ENCODE peak calls at places on chromosome 11, in five cellular contexts. D is stimulated activated CD8-positive, alpha-beta memory T cell treated with anti-CD3 and anti-CD28 coated beads, Interleukin-2, amount 100 ng/mL, for 48 hours; N is activated naive CD4-positive, alpha-beta T cell treated with anti-CD3 and anti-CD28 coated beads, Interleukin-2, amount 10 ng/mL, durations not matched to agents 7 days and 5 days; H is substantia nigra; A is NCI-H2081 treated with DMSO at 0.1 percent for 48 hours. Q is an unnamed sample.

GRCh38 chr11:40030867-40031266 is 1428.6 kb downstream of the LRRC4C start:
- DNase-seq in D (no peak), N (no peak), H (no peak), A (no peak), Q (no peak)

GRCh38 chr11:130882138-130882551 is 34.1 kb downstream of the SNX19 start:
- DNase-seq in D (no peak), N (no peak), H (no peak), A (no peak), Q (no peak)

GRCh38 chr11:76783901-76784813 is 1.0 kb downstream of the TSKU start:
- DNase-seq in D (no peak), N (no peak), H (no peak), A (no peak), Q (no peak)

GRCh38 chr11:128862913-128863660 is 4.0 kb downstream of the KCNJ1 start:
- DNase-seq in D (no peak), N (no peak), H (no peak), A (no peak), Q (no peak)

GRCh38 chr11:68328374-68329091 is 16.1 kb downstream of the LRP5 start:
- DNase-seq in D (no peak), N (peak; percentile 55), H (peak; percentile 42), A (no peak), Q (no peak)

GRCh38 chr11:68889948-68890446 is 13.6 kb downstream of the MRPL21 start:
- DNase-seq in D (no peak), N (no peak), H (no peak), A (no peak), Q (no peak)

GRCh38 chr11:56700242-56700918 is 1.5 kb downstream of the OR9G1 start:
- DNase-seq in D (no peak), N (no peak), H (no peak), A (no peak), Q (no peak)

GRCh38 chr11:87719311-87720073 is 455.8 kb downstream of the RAB38 start:
- DNase-seq in D (no peak), N (no peak), H (no peak), A (no peak), Q (no peak)

GRCh38 chr11:95135880-95136279 is 46.2 kb downstream of the ENDOD1 start:
- DNase-seq in D (no peak), N (no peak), H (no peak), A (no peak), Q (no peak)

GRCh38 chr11:105109855-105110750 is 29.5 kb downstream of the CARD18 start:
- DNase-seq in D (no peak), N (no peak), H (no peak), A (no peak), Q (no peak)

GRCh38 chr11:2137202-2138071 is 1.8 kb downstream of the IGF2 start:
- DNase-seq in D (no peak), N (no peak), H (no peak), A (no peak), Q (no peak)

GRCh38 chr11:78832226-78832947 is 257.7 kb upstream of the NARS2 start:
- DNase-seq in D (no peak), N (no peak), H (no peak), A (no peak), Q (no peak)

GRCh38 chr11:63243533-63243932 is at the start of gene SLC22A25:
- DNase-seq in D (no peak), N (no peak), H (no peak), A (no peak), Q (no peak)

GRCh38 chr11:8786933-8787332 is 104.3 kb downstream of the RPL27A start:
- DNase-seq in D (no peak), N (no peak), H (no peak), A (no peak), Q (no peak)

GRCh38 chr11:104774578-104774977 is 123.7 kb downstream of the CASP12 start:
- DNase-seq in D (no peak), N (no peak), H (no peak), A (no peak), Q (no peak)

GRCh38 chr11:255176-255575 is 18.4 kb downstream of the PSMD13 start:
- DNase-seq in D (no peak), N (no peak), H (no peak), A (no peak), Q (no peak)

GRCh38 chr11:62190011-62190410 is at the start of gene SCGB1D1:
- DNase-seq in D (no peak), N (no peak), H (no peak), A (peak; percentile 47), Q (no peak)

GRCh38 chr11:125777309-125777708 is 1.3 kb downstream of the PATE2 start:
- DNase-seq in D (no peak), N (no peak), H (no peak), A (no peak), Q (no peak)

GRCh38 chr11:70191495-70192140 is 11.5 kb upstream of the FADD start:
- DNase-seq in D (peak; percentile 55), N (peak; percentile 72), H (peak; percentile 46), A (no peak), Q (peak; percentile 34)

GRCh38 chr11:123250811-123251655 is 56.0 kb upstream of the CLMP start:
- DNase-seq in D (no peak), N (no peak), H (no peak), A (no peak), Q (no peak)

GRCh38 chr11:125945011-125945796 is 640 bp upstream of the VSIG10L2 start:
- DNase-seq in D (no peak), N (no peak), H (no peak), A (no peak), Q (no peak)

GRCh38 chr11:74255741-74256369 is 55.6 kb downstream of the P4HA3 start:
- DNase-seq in D (no peak), N (peak; percentile 66), H (peak; percentile 19), A (peak; percentile 12), Q (peak; percentile 56)

GRCh38 chr11:5992604-5993251 is 5.9 kb upstream of the OR52L1 start:
- DNase-seq in D (no peak), N (no peak), H (no peak), A (no peak), Q (no peak)

GRCh38 chr11:32888805-32889204 is 3.8 kb upstream of the QSER1 start:
- DNase-seq in D (no peak), N (no peak), H (no peak), A (no peak), Q (no peak)

GRCh38 chr11:66286699-66287098 is 2.2 kb downstream of the YIF1A start:
- DNase-seq in D (no peak), N (no peak), H (no peak), A (no peak), Q (no peak)

Q was measured in NCI-H2107.